ENCODE peak calls at places on chromosome 4, in six cellular contexts. F, D, Z, S, U and E are unnamed samples.

GRCh38 chr4:24722026-24722568 is 73.3 kb upstream of the SOD3 start:
- DNase-seq in F (no peak), Z (no peak), U (no peak), S (no peak), D (no peak), E (no peak)

GRCh38 chr4:121484633-121485032 is 103.8 kb upstream of the QRFPR start:
- DNase-seq in Z (peak; percentile 78), U (peak; percentile 74), F (peak; percentile 45), S (no peak), D (no peak), E (peak; percentile 66)

GRCh38 chr4:80362578-80363181 is 27.1 kb downstream of the CFAP299 start:
- DNase-seq in D (peak; percentile 46), F (no peak), U (peak; percentile 10), Z (peak; percentile 60), S (no peak), E (peak; percentile 35)

GRCh38 chr4:144831971-144832370 is 186.0 kb downstream of the HHIP start:
- DNase-seq in F (no peak), S (no peak), Z (peak; percentile 49), D (no peak), U (no peak), E (peak; percentile 38)

GRCh38 chr4:124096290-124096689 is 616.2 kb downstream of the ANKRD50 start:
- DNase-seq in S (no peak), F (no peak), U (no peak), D (no peak), Z (no peak), E (no peak)

GRCh38 chr4:183164963-183165362 is 65.9 kb downstream of the WWC2 start:
- DNase-seq in U (no peak), Z (no peak), D (no peak), F (no peak), S (no peak), E (no peak)

GRCh38 chr4:40283968-40284367 is 51.2 kb upstream of the CHRNA9 start:
- DNase-seq in U (no peak), D (no peak), F (no peak), S (no peak), Z (peak; percentile 80), E (peak; percentile 66)

GRCh38 chr4:76803522-76803921 is 94.4 kb downstream of the SOWAHB start:
- DNase-seq in S (no peak), U (peak; percentile 84), D (no peak), Z (peak; percentile 97), F (no peak), E (peak; percentile 85)

GRCh38 chr4:163484906-163485305 is 9.6 kb upstream of the TMA16 start:
- DNase-seq in Z (peak; percentile 55), F (peak; percentile 32), U (peak; percentile 11), S (peak; percentile 36), D (peak; percentile 40), E (peak; percentile 44)

GRCh38 chr4:151807220-151807619 is 46.4 kb upstream of the GATB start:
- DNase-seq in D (no peak), U (no peak), S (no peak), F (no peak), Z (no peak), E (no peak)

GRCh38 chr4:8533274-8533865 is 46.8 kb upstream of the GPR78 start:
- DNase-seq in S (no peak), D (no peak), F (no peak), Z (no peak), U (no peak), E (peak; percentile 3)

GRCh38 chr4:52840531-52841350 is 21.4 kb upstream of the RASL11B start:
- DNase-seq in S (no peak), U (no peak), D (no peak), F (no peak), Z (no peak), E (no peak)

DNA sequence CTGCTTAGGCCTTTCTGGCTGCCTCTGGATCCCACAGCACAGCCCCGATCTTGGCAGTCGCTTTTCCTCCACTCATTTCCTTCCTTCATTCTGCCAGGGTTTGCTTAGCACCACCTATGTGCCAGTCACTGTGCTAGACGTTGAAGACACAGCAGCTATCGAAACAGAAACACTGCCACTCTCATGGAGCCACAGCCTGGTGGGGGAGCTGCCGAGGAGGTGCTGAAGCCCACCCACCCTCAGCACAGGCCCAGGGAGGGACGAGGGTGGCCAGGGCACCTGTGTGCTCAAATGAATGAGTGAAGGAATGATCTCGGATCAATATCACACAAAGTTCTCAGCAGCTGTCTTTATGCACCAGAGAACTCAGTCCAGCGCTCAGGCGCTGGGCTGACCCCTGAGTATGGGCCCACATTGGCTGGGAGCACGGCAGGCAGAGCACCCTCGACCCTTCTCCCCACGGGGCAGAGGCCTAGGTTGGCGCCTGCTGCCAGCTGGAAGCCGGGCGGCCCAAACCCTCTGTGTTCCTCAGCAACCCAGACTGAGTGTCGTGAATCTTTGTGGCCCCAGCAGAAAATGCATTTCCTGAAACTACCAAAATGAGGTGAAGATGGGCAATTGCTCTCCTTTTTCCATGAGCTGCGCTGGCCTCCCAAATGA is 108.9 kb downstream of the SORCS2 start:
- DNase-seq in F (no peak), U (no peak), S (no peak), D (no peak), Z (no peak), E (no peak)
- TF ChIP-seq CTCF in F (no peak), U (no peak), S (no peak), D (no peak), Z (no peak), E (no peak)

DNA sequence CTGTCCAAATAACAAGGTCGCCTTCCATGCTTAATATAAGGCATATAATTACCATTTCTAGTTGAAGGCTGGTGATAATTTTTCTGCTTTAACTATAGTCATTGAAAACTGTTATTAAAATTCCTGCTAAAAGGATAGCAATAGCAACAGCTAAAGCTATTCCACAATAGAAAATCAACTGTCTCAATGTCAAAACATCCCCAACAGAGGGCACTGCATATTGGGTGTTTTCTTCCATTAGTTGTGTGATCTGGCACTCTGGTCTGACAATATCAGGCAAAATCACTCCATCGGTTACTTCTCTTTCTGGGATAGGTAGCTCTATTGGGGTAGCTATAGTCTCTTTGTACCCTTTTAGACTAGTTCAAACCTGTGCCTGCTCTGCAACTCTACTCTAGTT is 53.5 kb downstream of the TMPRSS11F start:
- DNase-seq in F (no peak), S (no peak), Z (peak; percentile 20), D (no peak), U (no peak), E (peak; percentile 13)
- TF ChIP-seq CTCF in F (no peak), S (no peak), Z (no peak), D (no peak), U (no peak), E (peak; percentile 9)

GRCh38 chr4:1855334-1856070 is 454 bp downstream of the LETM1 start:
- DNase-seq in U (no peak), S (no peak), F (no peak), Z (peak; percentile 37), D (peak; percentile 25), E (no peak)

GRCh38 chr4:1854752-1855151 is 1.2 kb downstream of the LETM1 start:
- DNase-seq in Z (no peak), U (no peak), F (no peak), D (no peak), S (no peak), E (no peak)

GRCh38 chr4:1857931-1858330 is 2.0 kb upstream of the LETM1 start:
- DNase-seq in U (no peak), S (no peak), D (no peak), F (no peak), Z (no peak), E (no peak)

GRCh38 chr4:1856920-1857699 is 1.2 kb upstream of the LETM1 start:
- DNase-seq in Z (no peak), F (no peak), S (no peak), U (no peak), D (no peak), E (no peak)

DNA sequence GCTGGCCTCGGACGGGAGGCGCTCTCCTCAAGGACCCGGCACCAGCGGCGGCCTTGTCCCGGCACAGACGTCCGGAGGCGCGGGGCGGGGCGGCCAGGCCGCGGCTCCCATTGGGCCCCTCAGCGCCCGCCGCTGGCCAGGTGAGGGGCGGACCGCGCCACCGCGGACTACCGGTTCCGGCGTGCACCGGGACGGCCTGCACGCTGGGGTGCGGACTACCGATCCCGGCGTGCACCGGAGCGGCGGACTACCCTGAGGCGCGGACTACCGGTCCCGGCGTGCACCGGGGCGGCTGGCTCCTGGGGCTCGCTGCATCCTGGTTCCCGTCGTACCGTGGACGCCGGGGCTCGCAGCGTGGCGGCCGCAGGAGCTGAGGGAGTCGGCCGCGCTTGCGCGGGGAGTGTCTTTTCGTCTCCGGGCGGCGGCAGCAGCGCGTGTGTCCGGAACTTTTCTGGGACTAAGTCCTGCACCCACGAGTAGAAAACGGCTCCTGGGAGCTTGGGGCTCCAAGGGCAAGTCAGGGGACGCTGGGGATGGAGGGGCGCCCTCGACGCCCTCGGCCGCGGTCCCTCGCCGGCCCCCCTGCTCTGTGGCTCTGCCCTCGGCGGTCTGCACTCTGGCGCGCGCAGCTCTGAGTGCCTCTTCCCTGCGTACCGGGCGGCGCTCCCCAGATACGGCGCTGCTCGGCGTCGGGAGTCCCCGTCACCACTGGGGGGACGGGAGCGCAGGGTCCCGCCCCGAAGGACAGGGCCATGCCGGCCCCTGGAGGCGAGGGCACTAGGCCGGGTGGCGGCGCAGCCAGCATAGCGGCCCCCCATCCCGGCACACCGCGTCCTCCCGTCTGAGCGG is at the start of gene LETM1:
- DNase-seq in Z (peak; percentile 97), F (peak; percentile 96), D (peak; percentile 93), U (peak; percentile 91), S (peak; percentile 44), E (peak; percentile 83)
- TF ChIP-seq CTCF in Z (no peak), F (no peak), D (peak; percentile 22), U (peak; percentile 38), S (no peak), E (no peak)

DNA sequence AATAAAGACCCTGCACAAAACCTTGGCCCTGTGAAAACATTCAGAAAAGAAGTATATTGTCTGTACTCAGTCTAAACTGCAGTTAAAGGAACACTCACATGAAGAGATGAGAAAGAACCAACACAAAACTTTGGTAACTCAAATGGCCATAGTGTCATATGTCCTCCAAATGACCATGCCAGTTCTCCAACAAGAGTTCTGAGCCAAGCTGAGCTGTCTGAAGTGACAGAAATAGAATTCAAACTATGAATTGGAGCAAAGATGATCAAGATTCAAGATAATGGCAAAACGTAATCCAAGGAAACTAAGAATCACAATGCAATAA is 739.3 kb upstream of the NDST4 start:
- DNase-seq in Z (no peak), D (no peak), F (no peak), U (no peak), S (no peak), E (no peak)
- TF ChIP-seq CTCF in Z (no peak), D (no peak), F (no peak), U (no peak), S (no peak), E (no peak)